ENCODE peak calls at places on chromosomes 11 and 22, in five cellular contexts. F is HCT116, U is body of pancreas, A is GM10248, V is cardiac fibroblast. O is an unnamed sample.
A peak's percentile ranks its signal among the peaks of the same experiment; 100 is the strongest.

GRCh38 chr11:13668957-13669521 is 571 bp downstream of the FAR1 start:
- DNase-seq in U (peak; percentile 34), A (peak; percentile 43), V (peak; percentile 40), F (no peak), O (peak; percentile 19)

GRCh38 chr11:59898652-59899051 is 20.1 kb downstream of the OOSP3 start:
- DNase-seq in V (no peak), A (no peak), U (no peak), F (no peak), O (no peak)

GRCh38 chr11:130413383-130414106 is 14.9 kb downstream of the ADAMTS8 start:
- DNase-seq in V (peak; percentile 91), F (no peak), U (no peak), A (no peak), O (no peak)

GRCh38 chr11:59145534-59145933 is 2.9 kb downstream of the FAM111A start:
- DNase-seq in U (no peak), F (no peak), A (no peak), V (peak; percentile 90), O (no peak)

GRCh38 chr22:47148956-47149748 is 386.7 kb downstream of the TBC1D22A start:
- DNase-seq in F (no peak), A (no peak), V (no peak), U (no peak), O (no peak)

GRCh38 chr11:1826552-1827094 is 8.2 kb upstream of the SYT8 start:
- DNase-seq in A (no peak), U (peak; percentile 56), F (no peak), V (peak; percentile 81), O (no peak)

GRCh38 chr22:24178502-24179440 is 2.5 kb upstream of the SUSD2 start:
- DNase-seq in U (no peak), F (no peak), V (peak; percentile 30), A (no peak), O (no peak)

GRCh38 chr11:112811781-112812180 is 149.4 kb upstream of the NCAM1 start:
- DNase-seq in V (no peak), U (no peak), F (no peak), A (no peak), O (no peak)

GRCh38 chr11:131683666-131684065 is 313.3 kb downstream of the NTM start:
- DNase-seq in F (no peak), A (no peak), V (no peak), U (no peak), O (no peak)

GRCh38 chr11:18745251-18745650 is 19.3 kb upstream of the IGSF22 start:
- DNase-seq in F (no peak), U (no peak), V (no peak), A (no peak), O (no peak)

GRCh38 chr11:69640260-69640994 is 529 bp upstream of the CCND1 start:
- DNase-seq in V (peak; percentile 60), U (no peak), F (no peak), A (no peak), O (no peak)

GRCh38 chr11:57475671-57476222 is 15.4 kb downstream of the RTN4RL2 start:
- DNase-seq in F (no peak), A (no peak), U (no peak), V (no peak), O (no peak)

GRCh38 chr22:31044262-31044861 is 36.8 kb upstream of the SMTN start:
- DNase-seq in V (peak; percentile 57), F (no peak), A (no peak), U (peak; percentile 39), O (no peak)

GRCh38 chr11:123255909-123256308 is 60.9 kb upstream of the CLMP start:
- DNase-seq in A (no peak), F (no peak), V (no peak), U (no peak), O (no peak)

GRCh38 chr11:86608251-86608799 is 64.1 kb downstream of the ME3 start:
- DNase-seq in V (peak; percentile 89), F (peak; percentile 67), U (peak; percentile 72), A (peak; percentile 46), O (peak; percentile 73)

GRCh38 chr11:44961894-44962293 is 11.2 kb upstream of the TP53I11 start:
- DNase-seq in V (no peak), F (no peak), U (no peak), A (no peak), O (no peak)

GRCh38 chr11:10441652-10442503 is 13.2 kb upstream of the AMPD3 start:
- DNase-seq in V (no peak), A (peak; percentile 69), F (no peak), U (no peak), O (no peak)

GRCh38 chr22:32416556-32417085 is 4.6 kb upstream of the RTCB start:
- DNase-seq in F (no peak), V (no peak), U (no peak), A (no peak), O (no peak)

GRCh38 chr11:69880803-69881445 is 61.7 kb upstream of the FGF3 start:
- DNase-seq in U (peak; percentile 3), V (no peak), A (no peak), F (no peak), O (no peak)

GRCh38 chr11:8262552-8263108 is 1.0 kb downstream of the LMO1 start:
- DNase-seq in A (no peak), U (peak; percentile 47), F (no peak), V (peak; percentile 34), O (peak; percentile 44)

DNA sequence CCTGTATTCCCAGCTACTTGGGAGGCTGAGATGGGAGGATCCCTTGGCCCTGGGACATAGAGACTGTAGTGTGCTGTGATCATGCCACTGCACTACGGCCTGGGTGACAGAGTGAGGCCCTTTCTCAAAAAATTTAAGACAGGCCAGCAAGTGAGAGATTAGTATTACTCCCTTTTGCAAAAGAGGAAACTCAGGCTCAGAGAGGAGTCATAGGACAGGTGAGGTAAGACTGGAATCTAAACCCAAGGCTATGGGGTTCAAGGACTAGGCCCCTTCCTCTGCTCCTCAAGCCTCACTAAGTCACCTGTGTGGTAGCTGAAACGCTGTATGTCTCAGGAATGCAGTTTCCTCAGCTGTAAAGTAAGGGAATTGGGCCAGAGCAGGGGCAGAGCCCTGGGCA is 1.6 kb upstream of the P2RY2 start:
- DNase-seq in F (no peak), U (no peak), V (no peak), A (no peak), O (no peak)
- TF ChIP-seq CTCF in F (no peak), U (no peak), V (no peak), A (no peak), O (no peak)

GRCh38 chr11:95832763-95833162 is 42.5 kb downstream of the CEP57 start:
- DNase-seq in F (no peak), V (peak; percentile 26), A (no peak), U (no peak), O (no peak)

GRCh38 chr11:95835768-95836488 is 45.6 kb downstream of the CEP57 start:
- DNase-seq in V (peak; percentile 94), A (peak; percentile 20), U (peak; percentile 67), F (peak; percentile 63), O (peak; percentile 89)

GRCh38 chr11:95835351-95835750 is 45.1 kb downstream of the CEP57 start:
- DNase-seq in U (no peak), A (no peak), V (peak; percentile 6), F (no peak), O (no peak)

GRCh38 chr11:95831198-95831883 is 41.0 kb downstream of the CEP57 start:
- DNase-seq in V (peak; percentile 80), U (no peak), F (no peak), A (no peak), O (no peak)

GRCh38 chr11:95833378-95833777 is 43.1 kb downstream of the CEP57 start:
- DNase-seq in A (no peak), F (no peak), V (no peak), U (no peak), O (no peak)
- TF ChIP-seq CTCF in A (no peak), F (no peak), V (no peak), U (no peak), O (no peak)

GRCh38 chr22:45731798-45732495 is 60.3 kb downstream of the ATXN10 start:
- DNase-seq in A (no peak), V (peak; percentile 45), U (no peak), F (no peak), O (no peak)
- TF ChIP-seq CTCF in A (peak; percentile 22), V (peak; percentile 30), U (no peak), F (peak; percentile 30), O (peak; percentile 61)

GRCh38 chr11:46237248-46238077 is 40.0 kb upstream of the CREB3L1 start:
- DNase-seq in V (peak; percentile 95), F (peak; percentile 86), A (peak; percentile 59), U (peak; percentile 32), O (peak; percentile 66)
- TF ChIP-seq CTCF in V (no peak), F (no peak), A (no peak), U (no peak), O (no peak)

GRCh38 chr11:65572356-65573043 is at the start of gene FAM89B:
- DNase-seq in U (peak; percentile 92), F (no peak), V (peak; percentile 83), A (peak; percentile 81), O (peak; percentile 67)

GRCh38 chr11:65573391-65574146 is 1.2 kb downstream of the FAM89B start:
- DNase-seq in U (peak; percentile 60), A (no peak), V (no peak), F (no peak), O (no peak)

GRCh38 chr11:65571420-65571819 is 918 bp upstream of the FAM89B start:
- DNase-seq in F (no peak), A (no peak), U (peak; percentile 65), V (no peak), O (no peak)

GRCh38 chr11:65569973-65570918 is at the start of gene ZNRD2:
- DNase-seq in U (peak; percentile 97), V (peak; percentile 99), F (peak; percentile 97), A (peak; percentile 96), O (peak; percentile 99)

DNA sequence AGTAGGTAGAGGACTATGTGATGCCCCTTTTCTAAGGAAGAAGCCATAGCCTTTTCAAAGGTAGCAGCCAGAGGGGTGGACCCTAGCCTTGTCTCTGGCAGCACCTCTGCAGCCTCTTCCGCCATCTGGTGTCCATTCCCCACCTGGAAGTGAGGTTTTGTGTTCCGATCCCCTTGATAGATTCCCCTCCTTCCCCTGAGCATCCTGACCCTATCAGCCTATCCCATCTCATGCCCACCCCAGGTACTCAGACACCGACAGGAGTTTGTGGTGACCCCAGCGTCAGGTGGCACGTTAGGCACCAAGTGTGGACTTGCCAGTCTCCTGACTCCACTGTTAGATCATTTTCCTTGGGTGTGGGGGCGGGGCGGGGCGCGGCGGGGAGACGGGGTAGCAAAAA is 398 bp upstream of the FAM89B start:
- DNase-seq in U (peak; percentile 53), F (no peak), A (no peak), V (peak; percentile 54), O (peak; percentile 56)
- TF ChIP-seq CTCF in U (peak; percentile 45), F (peak; percentile 68), A (peak; percentile 20), V (peak; percentile 40), O (peak; percentile 70)

DNA sequence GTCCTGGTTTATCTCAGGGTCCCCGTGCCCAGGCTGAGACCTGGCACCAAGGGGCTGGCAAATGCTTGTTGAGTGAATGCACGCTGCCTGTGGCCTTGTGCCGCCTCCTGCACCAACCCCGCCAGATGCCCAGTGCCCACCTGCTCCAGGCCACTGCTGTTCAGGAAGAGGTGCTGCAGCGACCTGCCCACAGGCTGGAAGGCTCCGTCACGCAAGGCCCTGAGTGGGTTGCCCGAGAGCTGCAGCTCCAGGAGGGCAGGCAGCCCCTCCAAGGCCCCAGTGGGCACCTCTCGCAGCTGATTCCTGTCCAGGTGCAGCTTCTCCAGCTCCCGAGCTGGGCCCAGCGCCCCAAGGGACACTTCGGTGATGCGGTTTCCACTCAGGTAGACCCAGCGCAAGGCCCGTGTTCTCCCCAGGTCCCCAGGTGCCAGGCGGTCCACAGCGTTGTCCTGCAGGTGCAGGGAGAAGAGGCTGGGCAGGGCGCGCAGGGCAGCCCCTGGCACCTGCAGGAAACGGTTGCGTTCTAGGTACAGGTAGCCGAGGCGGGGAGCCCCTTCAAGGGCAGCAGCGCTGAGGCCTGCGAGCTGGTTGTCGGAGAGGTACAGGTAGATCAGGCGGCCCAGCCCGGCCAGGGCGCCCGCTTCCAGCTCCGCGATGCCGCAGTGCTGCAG is 3.6 kb downstream of the CHADL start:
- DNase-seq in U (no peak), V (no peak), F (no peak), A (no peak), O (no peak)
- TF ChIP-seq CTCF in U (no peak), V (no peak), F (no peak), A (no peak), O (peak; percentile 67)